ENCODE peak calls at places on chromosomes 16 and 17, in seven cellular contexts. One of them, this sample, is unnamed.

GRCh38 chr16:85557976-85558589 is 55.0 kb upstream of the GSE1 start:
- DNase-seq in SK-N-SH: no peak
- DNase-seq in GM23338: peak
- DNase-seq in transverse colon: peak
- DNase-seq in prostate gland: peak
- DNase-seq in HL-60: no peak
- DNase-seq in K562: no peak
- DNase-seq in this sample: no peak

GRCh38 chr17:5003214-5003867 is 5.6 kb downstream of the KIF1C start:
- DNase-seq in SK-N-SH: no peak
- DNase-seq in GM23338: no peak
- DNase-seq in transverse colon: no peak
- DNase-seq in prostate gland: no peak
- DNase-seq in HL-60: no peak
- DNase-seq in K562: no peak
- DNase-seq in this sample: no peak

GRCh38 chr17:50882851-50883250 is 16.7 kb upstream of the TOB1 start:
- DNase-seq in SK-N-SH: no peak
- DNase-seq in GM23338: no peak
- DNase-seq in transverse colon: no peak
- DNase-seq in prostate gland: no peak
- DNase-seq in HL-60: no peak
- DNase-seq in K562: no peak
- DNase-seq in this sample: no peak

GRCh38 chr17:41578971-41579370 is 7.1 kb upstream of the KRT9 start:
- DNase-seq in SK-N-SH: no peak
- DNase-seq in GM23338: no peak
- DNase-seq in transverse colon: no peak
- DNase-seq in prostate gland: no peak
- DNase-seq in HL-60: no peak
- DNase-seq in K562: no peak
- DNase-seq in this sample: no peak

GRCh38 chr16:20868890-20869289 is 31.3 kb downstream of the DCUN1D3 start:
- DNase-seq in SK-N-SH: peak
- DNase-seq in GM23338: no peak
- DNase-seq in transverse colon: peak
- DNase-seq in prostate gland: peak
- DNase-seq in HL-60: no peak
- DNase-seq in K562: no peak
- DNase-seq in this sample: no peak

GRCh38 chr17:81831957-81832607 is 1.0 kb downstream of the MCRIP1 start:
- DNase-seq in SK-N-SH: no peak
- DNase-seq in GM23338: no peak
- DNase-seq in transverse colon: no peak
- DNase-seq in prostate gland: no peak
- DNase-seq in HL-60: peak
- DNase-seq in K562: no peak
- DNase-seq in this sample: no peak

GRCh38 chr17:83201206-83202001 is 122.0 kb downstream of the METRNL start:
- DNase-seq in SK-N-SH: no peak
- DNase-seq in GM23338: no peak
- DNase-seq in transverse colon: peak
- DNase-seq in prostate gland: peak
- DNase-seq in HL-60: no peak
- DNase-seq in K562: no peak
- DNase-seq in this sample: no peak

GRCh38 chr17:49990921-49991320 is 4.1 kb downstream of the DLX3 start:
- DNase-seq in SK-N-SH: peak
- DNase-seq in GM23338: no peak
- DNase-seq in transverse colon: no peak
- DNase-seq in prostate gland: no peak
- DNase-seq in HL-60: no peak
- DNase-seq in K562: no peak
- DNase-seq in this sample: no peak

GRCh38 chr16:17273142-17273561 is 197.6 kb downstream of the XYLT1 start:
- DNase-seq in SK-N-SH: no peak
- DNase-seq in GM23338: no peak
- DNase-seq in transverse colon: no peak
- DNase-seq in prostate gland: no peak
- DNase-seq in HL-60: peak
- DNase-seq in K562: no peak
- DNase-seq in this sample: peak

GRCh38 chr17:78144146-78144719 is 2.0 kb upstream of the C17orf99 start:
- DNase-seq in SK-N-SH: peak
- DNase-seq in GM23338: no peak
- DNase-seq in transverse colon: peak
- DNase-seq in prostate gland: no peak
- DNase-seq in HL-60: peak
- DNase-seq in K562: peak
- DNase-seq in this sample: no peak

GRCh38 chr16:35364263-35364662 is 1904.9 kb downstream of the TP53TG3F start:
- DNase-seq in SK-N-SH: no peak
- DNase-seq in GM23338: no peak
- DNase-seq in transverse colon: no peak
- DNase-seq in prostate gland: no peak
- DNase-seq in HL-60: no peak
- DNase-seq in K562: no peak
- DNase-seq in this sample: no peak

GRCh38 chr16:3534126-3534525 is 33.3 kb downstream of the CLUAP1 start:
- DNase-seq in SK-N-SH: no peak
- DNase-seq in GM23338: no peak
- DNase-seq in transverse colon: no peak
- DNase-seq in prostate gland: no peak
- DNase-seq in HL-60: no peak
- DNase-seq in K562: no peak
- DNase-seq in this sample: no peak

GRCh38 chr17:60613325-60613724 is 13.3 kb downstream of the PPM1D start:
- DNase-seq in SK-N-SH: no peak
- DNase-seq in GM23338: no peak
- DNase-seq in transverse colon: no peak
- DNase-seq in prostate gland: no peak
- DNase-seq in HL-60: no peak
- DNase-seq in K562: no peak
- DNase-seq in this sample: no peak

GRCh38 chr17:79926002-79926307 is 86.7 kb upstream of the CBX4 start:
- DNase-seq in SK-N-SH: no peak
- DNase-seq in GM23338: no peak
- DNase-seq in transverse colon: no peak
- DNase-seq in prostate gland: no peak
- DNase-seq in HL-60: no peak
- DNase-seq in K562: no peak
- DNase-seq in this sample: no peak

GRCh38 chr17:64773836-64774761 is 112.0 kb upstream of the SMURF2 start:
- DNase-seq in SK-N-SH: peak
- DNase-seq in GM23338: peak
- DNase-seq in transverse colon: peak
- DNase-seq in prostate gland: peak
- DNase-seq in HL-60: no peak
- DNase-seq in K562: peak
- DNase-seq in this sample: no peak

GRCh38 chr17:76707985-76708807 is 2.6 kb downstream of the MXRA7 start:
- DNase-seq in SK-N-SH: peak
- DNase-seq in GM23338: peak
- DNase-seq in transverse colon: no peak
- DNase-seq in prostate gland: no peak
- DNase-seq in HL-60: no peak
- DNase-seq in K562: peak
- DNase-seq in this sample: no peak

GRCh38 chr17:39777534-39778365 is 40.0 kb downstream of the GRB7 start:
- DNase-seq in SK-N-SH: no peak
- DNase-seq in GM23338: no peak
- DNase-seq in transverse colon: no peak
- DNase-seq in prostate gland: no peak
- DNase-seq in HL-60: no peak
- DNase-seq in K562: no peak
- DNase-seq in this sample: no peak

DNA sequence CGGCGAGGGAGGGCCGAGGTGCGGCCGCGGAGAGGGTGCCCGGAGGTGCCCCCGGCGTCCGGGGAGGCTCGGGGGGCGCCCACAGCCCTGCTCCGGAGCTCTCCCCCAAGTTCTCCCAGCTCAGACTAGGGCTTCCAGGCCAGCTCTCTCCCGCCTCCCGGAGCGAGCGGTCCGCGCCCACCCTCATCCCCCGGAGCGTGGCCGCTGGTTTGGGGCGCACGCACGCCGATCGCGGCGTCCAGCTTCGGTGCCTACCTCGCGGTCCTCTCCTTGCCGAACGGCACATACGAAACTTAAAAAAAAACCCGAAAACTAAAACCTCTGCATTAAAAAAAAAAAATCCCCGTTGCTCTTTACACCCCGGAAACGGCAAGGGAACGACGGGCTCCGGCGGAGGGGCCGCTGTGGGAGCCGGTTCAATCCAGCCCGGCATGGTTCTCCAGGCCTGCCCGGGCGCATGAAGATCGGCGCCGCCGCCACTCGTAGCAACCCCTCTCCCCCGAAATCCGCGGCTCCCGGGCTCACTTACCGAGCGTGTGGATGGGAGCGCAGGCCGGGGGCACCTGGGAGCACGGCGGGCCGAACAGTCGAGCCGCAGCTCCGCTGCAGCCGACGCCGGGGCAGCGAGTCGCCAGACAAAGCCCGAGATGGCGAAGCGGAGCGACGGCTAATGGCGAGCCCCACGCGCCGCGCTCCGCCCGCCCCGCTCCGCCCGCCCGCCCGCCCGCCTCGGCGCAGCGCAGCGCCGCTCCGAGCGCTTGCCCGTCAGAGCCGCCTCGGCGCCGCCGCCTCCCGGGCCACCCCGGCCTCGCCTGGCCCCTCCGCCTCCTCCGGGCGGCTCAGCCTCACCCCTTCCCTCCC is 966 bp upstream of the UBTF start:
- DNase-seq in SK-N-SH: peak
- DNase-seq in GM23338: peak
- DNase-seq in transverse colon: peak
- DNase-seq in prostate gland: peak
- DNase-seq in HL-60: no peak
- DNase-seq in K562: peak
- DNase-seq in this sample: no peak
- TF ChIP-seq POLR2AphosphoS5 in SK-N-SH: no peak
- TF ChIP-seq POLR2AphosphoS5 in GM23338: no peak
- TF ChIP-seq POLR2AphosphoS5 in transverse colon: no peak
- TF ChIP-seq POLR2AphosphoS5 in prostate gland: no peak
- TF ChIP-seq POLR2AphosphoS5 in HL-60: peak
- TF ChIP-seq POLR2AphosphoS5 in K562: no peak
- TF ChIP-seq POLR2AphosphoS5 in this sample: peak

GRCh38 chr16:79188115-79188779 is 412.3 kb downstream of the MAF start:
- DNase-seq in SK-N-SH: no peak
- DNase-seq in GM23338: no peak
- DNase-seq in transverse colon: no peak
- DNase-seq in prostate gland: no peak
- DNase-seq in HL-60: no peak
- DNase-seq in K562: no peak
- DNase-seq in this sample: no peak

GRCh38 chr16:79185681-79186080 is 414.9 kb downstream of the MAF start:
- DNase-seq in SK-N-SH: no peak
- DNase-seq in GM23338: no peak
- DNase-seq in transverse colon: no peak
- DNase-seq in prostate gland: no peak
- DNase-seq in HL-60: no peak
- DNase-seq in K562: no peak
- DNase-seq in this sample: no peak

GRCh38 chr16:79183571-79183970 is 417.0 kb downstream of the MAF start:
- DNase-seq in SK-N-SH: no peak
- DNase-seq in GM23338: no peak
- DNase-seq in transverse colon: no peak
- DNase-seq in prostate gland: no peak
- DNase-seq in HL-60: no peak
- DNase-seq in K562: no peak
- DNase-seq in this sample: no peak

GRCh38 chr16:79184464-79184863 is 416.1 kb downstream of the MAF start:
- DNase-seq in SK-N-SH: no peak
- DNase-seq in GM23338: no peak
- DNase-seq in transverse colon: no peak
- DNase-seq in prostate gland: no peak
- DNase-seq in HL-60: no peak
- DNase-seq in K562: no peak
- DNase-seq in this sample: no peak

GRCh38 chr16:79186196-79186595 is 414.3 kb downstream of the MAF start:
- DNase-seq in SK-N-SH: no peak
- DNase-seq in GM23338: no peak
- DNase-seq in transverse colon: no peak
- DNase-seq in prostate gland: no peak
- DNase-seq in HL-60: no peak
- DNase-seq in K562: no peak
- DNase-seq in this sample: no peak
- TF ChIP-seq POLR2AphosphoS5 in SK-N-SH: no peak
- TF ChIP-seq POLR2AphosphoS5 in GM23338: no peak
- TF ChIP-seq POLR2AphosphoS5 in transverse colon: no peak
- TF ChIP-seq POLR2AphosphoS5 in prostate gland: no peak
- TF ChIP-seq POLR2AphosphoS5 in HL-60: no peak
- TF ChIP-seq POLR2AphosphoS5 in K562: no peak
- TF ChIP-seq POLR2AphosphoS5 in this sample: no peak

DNA sequence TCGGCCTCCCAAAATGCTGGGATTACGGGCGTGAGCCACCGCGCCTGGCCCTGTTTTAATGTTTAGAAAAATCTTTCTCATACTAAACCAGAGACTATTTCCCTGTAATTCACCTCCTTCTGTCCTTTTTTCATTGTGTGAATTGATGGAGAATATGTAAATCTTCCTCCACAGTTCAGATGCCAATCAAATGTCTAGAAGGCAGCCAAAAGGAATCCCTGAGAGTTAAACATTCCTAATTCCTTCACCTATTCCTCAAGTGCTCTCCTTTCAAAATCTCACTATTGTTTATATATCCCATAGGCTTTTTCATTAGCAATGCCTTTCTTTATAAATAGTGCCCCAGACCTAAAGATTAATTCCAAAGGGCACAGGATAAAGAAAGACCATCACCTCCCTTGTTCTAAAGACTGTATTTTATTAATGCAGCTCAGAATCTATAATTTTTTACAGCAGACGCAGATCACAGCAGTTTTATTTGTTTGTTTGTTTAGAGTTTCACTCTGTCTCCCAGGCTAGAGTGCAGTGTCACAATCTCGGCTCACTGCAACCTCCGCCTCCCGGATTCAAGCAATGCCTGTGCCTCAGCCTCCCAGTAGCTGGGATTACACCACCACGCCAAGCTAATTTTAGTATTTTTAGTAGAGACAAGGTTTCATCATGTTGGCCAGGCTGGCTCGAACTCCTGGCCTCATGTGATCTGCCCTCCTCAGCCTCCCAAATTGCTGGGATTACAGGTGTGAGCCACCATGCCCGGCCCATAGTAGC is 30.5 kb downstream of the COPZ2 start:
- DNase-seq in SK-N-SH: no peak
- DNase-seq in GM23338: no peak
- DNase-seq in transverse colon: no peak
- DNase-seq in prostate gland: no peak
- DNase-seq in HL-60: no peak
- DNase-seq in K562: no peak
- DNase-seq in this sample: no peak
- TF ChIP-seq POLR2AphosphoS5 in SK-N-SH: no peak
- TF ChIP-seq POLR2AphosphoS5 in GM23338: no peak
- TF ChIP-seq POLR2AphosphoS5 in transverse colon: no peak
- TF ChIP-seq POLR2AphosphoS5 in prostate gland: no peak
- TF ChIP-seq POLR2AphosphoS5 in HL-60: no peak
- TF ChIP-seq POLR2AphosphoS5 in K562: no peak
- TF ChIP-seq POLR2AphosphoS5 in this sample: no peak

DNA sequence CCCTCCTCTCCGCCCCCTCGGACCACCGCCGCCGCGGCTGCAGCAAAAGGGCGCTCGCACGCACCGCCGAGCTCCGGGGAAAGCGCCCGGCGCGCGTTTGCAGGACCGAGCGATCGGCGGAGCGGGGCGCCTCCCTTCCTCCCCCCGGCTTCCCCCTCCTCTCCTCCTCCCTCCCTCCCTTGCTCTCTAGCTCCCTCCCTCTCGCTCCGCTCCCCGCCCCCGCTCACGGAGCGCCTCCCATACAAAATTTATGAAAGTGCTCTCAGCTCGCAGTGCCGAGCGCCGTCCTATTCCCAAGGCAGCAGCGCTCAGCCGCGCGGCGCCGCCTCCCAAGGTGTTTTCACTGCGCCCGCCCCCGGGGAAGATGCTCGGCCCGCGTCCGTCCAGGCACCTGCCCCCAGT is at the start of gene RTN4RL1:
- DNase-seq in SK-N-SH: peak
- DNase-seq in GM23338: peak
- DNase-seq in transverse colon: peak
- DNase-seq in prostate gland: peak
- DNase-seq in HL-60: no peak
- DNase-seq in K562: peak
- DNase-seq in this sample: no peak
- TF ChIP-seq POLR2AphosphoS5 in SK-N-SH: no peak
- TF ChIP-seq POLR2AphosphoS5 in GM23338: no peak
- TF ChIP-seq POLR2AphosphoS5 in transverse colon: no peak
- TF ChIP-seq POLR2AphosphoS5 in prostate gland: peak
- TF ChIP-seq POLR2AphosphoS5 in HL-60: no peak
- TF ChIP-seq POLR2AphosphoS5 in K562: no peak
- TF ChIP-seq POLR2AphosphoS5 in this sample: no peak

This sample was measured in Panc1.